ENCODE peak calls at places on chromosomes 16 and 17, in ten cellular contexts. One of them, this sample, is unnamed.

GRCh38 chr17:29710891-29711418 is 88.2 kb upstream of the CORO6 start:
- DNase-seq in T-helper 9 cell: no peak
- DNase-seq in HFF-Myc: no peak
- DNase-seq in sciatic nerve: no peak
- DNase-seq in EL: peak; percentile 89
- DNase-seq in heart left ventricle: no peak
- DNase-seq in AG10803: peak; percentile 75
- DNase-seq in activated T-cell treated with anti-CD3 and anti-CD28 coated beads, Interleukin-2, amount 50 U/mL, for 4 hours: no peak
- DNase-seq in H9: no peak
- DNase-seq in ureter: no peak
- DNase-seq in this sample: peak; percentile 56

GRCh38 chr17:31581022-31581483 is 189.6 kb downstream of the RAB11FIP4 start:
- DNase-seq in T-helper 9 cell: no peak
- DNase-seq in HFF-Myc: no peak
- DNase-seq in sciatic nerve: peak; percentile 75
- DNase-seq in EL: peak; percentile 96
- DNase-seq in heart left ventricle: peak; percentile 89
- DNase-seq in AG10803: peak; percentile 88
- DNase-seq in activated T-cell treated with anti-CD3 and anti-CD28 coated beads, Interleukin-2, amount 50 U/mL, for 4 hours: no peak
- DNase-seq in H9: peak; percentile 28
- DNase-seq in ureter: peak; percentile 89
- DNase-seq in this sample: peak; percentile 68

GRCh38 chr16:997440-998051 is 16.0 kb downstream of the SOX8 start:
- DNase-seq in T-helper 9 cell: peak; percentile 51
- DNase-seq in HFF-Myc: no peak
- DNase-seq in sciatic nerve: no peak
- DNase-seq in EL: peak; percentile 73
- DNase-seq in heart left ventricle: peak; percentile 57
- DNase-seq in AG10803: peak; percentile 49
- DNase-seq in activated T-cell treated with anti-CD3 and anti-CD28 coated beads, Interleukin-2, amount 50 U/mL, for 4 hours: peak; percentile 81
- DNase-seq in H9: peak; percentile 80
- DNase-seq in ureter: peak; percentile 76
- DNase-seq in this sample: peak; percentile 41

GRCh38 chr17:81518113-81518784 is 5.7 kb upstream of the ACTG1 start:
- DNase-seq in T-helper 9 cell: no peak
- DNase-seq in HFF-Myc: no peak
- DNase-seq in sciatic nerve: peak; percentile 51
- DNase-seq in EL: no peak
- DNase-seq in heart left ventricle: peak; percentile 20
- DNase-seq in AG10803: no peak
- DNase-seq in activated T-cell treated with anti-CD3 and anti-CD28 coated beads, Interleukin-2, amount 50 U/mL, for 4 hours: no peak
- DNase-seq in H9: peak; percentile 73
- DNase-seq in ureter: no peak
- DNase-seq in this sample: no peak

GRCh38 chr16:31496670-31497069 is 11.5 kb downstream of the RUSF1 start:
- DNase-seq in T-helper 9 cell: no peak
- DNase-seq in HFF-Myc: no peak
- DNase-seq in sciatic nerve: no peak
- DNase-seq in EL: no peak
- DNase-seq in heart left ventricle: no peak
- DNase-seq in AG10803: no peak
- DNase-seq in activated T-cell treated with anti-CD3 and anti-CD28 coated beads, Interleukin-2, amount 50 U/mL, for 4 hours: no peak
- DNase-seq in H9: no peak
- DNase-seq in ureter: no peak
- DNase-seq in this sample: no peak

GRCh38 chr17:42249681-42250446 is 26.3 kb downstream of the STAT5B start:
- DNase-seq in T-helper 9 cell: no peak
- DNase-seq in HFF-Myc: no peak
- DNase-seq in sciatic nerve: no peak
- DNase-seq in EL: no peak
- DNase-seq in heart left ventricle: no peak
- DNase-seq in AG10803: no peak
- DNase-seq in activated T-cell treated with anti-CD3 and anti-CD28 coated beads, Interleukin-2, amount 50 U/mL, for 4 hours: no peak
- DNase-seq in H9: no peak
- DNase-seq in ureter: no peak
- DNase-seq in this sample: no peak

GRCh38 chr17:59435238-59435637 is 103.8 kb downstream of the YPEL2 start:
- DNase-seq in T-helper 9 cell: no peak
- DNase-seq in HFF-Myc: no peak
- DNase-seq in sciatic nerve: no peak
- DNase-seq in EL: peak; percentile 86
- DNase-seq in heart left ventricle: no peak
- DNase-seq in AG10803: peak; percentile 68
- DNase-seq in activated T-cell treated with anti-CD3 and anti-CD28 coated beads, Interleukin-2, amount 50 U/mL, for 4 hours: no peak
- DNase-seq in H9: no peak
- DNase-seq in ureter: no peak
- DNase-seq in this sample: peak; percentile 70

GRCh38 chr16:70396209-70396904 is 42.5 kb downstream of the ST3GAL2 start:
- DNase-seq in T-helper 9 cell: no peak
- DNase-seq in HFF-Myc: peak; percentile 45
- DNase-seq in sciatic nerve: no peak
- DNase-seq in EL: peak; percentile 53
- DNase-seq in heart left ventricle: no peak
- DNase-seq in AG10803: peak; percentile 37
- DNase-seq in activated T-cell treated with anti-CD3 and anti-CD28 coated beads, Interleukin-2, amount 50 U/mL, for 4 hours: no peak
- DNase-seq in H9: no peak
- DNase-seq in ureter: no peak
- DNase-seq in this sample: peak; percentile 42

GRCh38 chr17:876272-876671 is 94.1 kb downstream of the MRM3 start:
- DNase-seq in T-helper 9 cell: no peak
- DNase-seq in HFF-Myc: no peak
- DNase-seq in sciatic nerve: no peak
- DNase-seq in EL: no peak
- DNase-seq in heart left ventricle: no peak
- DNase-seq in AG10803: no peak
- DNase-seq in activated T-cell treated with anti-CD3 and anti-CD28 coated beads, Interleukin-2, amount 50 U/mL, for 4 hours: no peak
- DNase-seq in H9: no peak
- DNase-seq in ureter: no peak
- DNase-seq in this sample: no peak

GRCh38 chr16:50617630-50618184 is 63.4 kb downstream of the SNX20 start:
- DNase-seq in T-helper 9 cell: no peak
- DNase-seq in HFF-Myc: no peak
- DNase-seq in sciatic nerve: no peak
- DNase-seq in EL: no peak
- DNase-seq in heart left ventricle: no peak
- DNase-seq in AG10803: no peak
- DNase-seq in activated T-cell treated with anti-CD3 and anti-CD28 coated beads, Interleukin-2, amount 50 U/mL, for 4 hours: no peak
- DNase-seq in H9: no peak
- DNase-seq in ureter: no peak
- DNase-seq in this sample: no peak

GRCh38 chr17:15981208-15981607 is 18.3 kb downstream of the ZSWIM7 start:
- DNase-seq in T-helper 9 cell: no peak
- DNase-seq in HFF-Myc: no peak
- DNase-seq in sciatic nerve: no peak
- DNase-seq in EL: no peak
- DNase-seq in heart left ventricle: no peak
- DNase-seq in AG10803: no peak
- DNase-seq in activated T-cell treated with anti-CD3 and anti-CD28 coated beads, Interleukin-2, amount 50 U/mL, for 4 hours: no peak
- DNase-seq in H9: no peak
- DNase-seq in ureter: no peak
- DNase-seq in this sample: no peak

GRCh38 chr16:58471209-58471975 is 28.6 kb upstream of the NDRG4 start:
- DNase-seq in T-helper 9 cell: no peak
- DNase-seq in HFF-Myc: no peak
- DNase-seq in sciatic nerve: no peak
- DNase-seq in EL: no peak
- DNase-seq in heart left ventricle: peak; percentile 43
- DNase-seq in AG10803: no peak
- DNase-seq in activated T-cell treated with anti-CD3 and anti-CD28 coated beads, Interleukin-2, amount 50 U/mL, for 4 hours: no peak
- DNase-seq in H9: no peak
- DNase-seq in ureter: no peak
- DNase-seq in this sample: no peak

GRCh38 chr16:81008151-81008789 is 1.3 kb downstream of the CENPN start:
- DNase-seq in T-helper 9 cell: no peak
- DNase-seq in HFF-Myc: no peak
- DNase-seq in sciatic nerve: peak; percentile 58
- DNase-seq in EL: no peak
- DNase-seq in heart left ventricle: no peak
- DNase-seq in AG10803: no peak
- DNase-seq in activated T-cell treated with anti-CD3 and anti-CD28 coated beads, Interleukin-2, amount 50 U/mL, for 4 hours: no peak
- DNase-seq in H9: no peak
- DNase-seq in ureter: no peak
- DNase-seq in this sample: no peak

This sample was measured in IMR-90.